ENCODE peak calls at places on chromosomes 5 and 9, in nine cellular contexts. F, U, X, K, A, T, J, B and S are unnamed samples.

GRCh38 chr5:115666023-115666422 is 40.2 kb upstream of the TMED7 start:
- DNase-seq in F (no peak), U (no peak), X (no peak), K (no peak), A (no peak), T (no peak), J (no peak), B (no peak), S (no peak)

GRCh38 chr5:134994560-134995156 is 27.0 kb downstream of the CATSPER3 start:
- DNase-seq in F (no peak), U (no peak), X (no peak), K (no peak), A (no peak), T (peak; percentile 16), J (no peak), B (no peak), S (no peak)

GRCh38 chr5:2219149-2219776 is 336.5 kb upstream of the IRX4 start:
- DNase-seq in F (no peak), U (no peak), X (no peak), K (no peak), A (no peak), T (no peak), J (no peak), B (no peak), S (no peak)

GRCh38 chr9:131625848-131626670 is 80.7 kb downstream of the PRRT1B start:
- DNase-seq in F (no peak), U (no peak), X (no peak), K (no peak), A (no peak), T (no peak), J (no peak), B (peak; percentile 17), S (no peak)

GRCh38 chr5:14155730-14156129 is 12.6 kb downstream of the TRIO start:
- DNase-seq in F (no peak), U (no peak), X (no peak), K (no peak), A (no peak), T (no peak), J (no peak), B (no peak), S (no peak)

GRCh38 chr9:3473402-3473801 is 52.4 kb downstream of the RFX3 start:
- DNase-seq in F (no peak), U (no peak), X (no peak), K (no peak), A (no peak), T (no peak), J (no peak), B (no peak), S (no peak)

GRCh38 chr5:159552751-159553150 is 222.5 kb upstream of the IL12B start:
- DNase-seq in F (no peak), U (no peak), X (no peak), K (no peak), A (no peak), T (no peak), J (no peak), B (peak; percentile 45), S (no peak)

GRCh38 chr5:55903121-55903701 is 52.1 kb downstream of the IL31RA start:
- DNase-seq in F (no peak), U (no peak), X (peak; percentile 61), K (no peak), A (no peak), T (no peak), J (no peak), B (peak; percentile 13), S (no peak)

GRCh38 chr5:126263567-126264173 is 159.5 kb upstream of the GRAMD2B start:
- DNase-seq in F (no peak), U (no peak), X (no peak), K (no peak), A (no peak), T (peak; percentile 62), J (no peak), B (no peak), S (no peak)

GRCh38 chr5:14851999-14852526 is 19.5 kb downstream of the ANKH start:
- DNase-seq in F (no peak), U (no peak), X (no peak), K (no peak), A (no peak), T (no peak), J (no peak), B (no peak), S (no peak)

GRCh38 chr5:87411586-87412416 is 929 bp downstream of the CCNH start:
- DNase-seq in F (no peak), U (peak; percentile 64), X (peak; percentile 27), K (no peak), A (peak; percentile 31), T (peak; percentile 21), J (no peak), B (peak; percentile 63), S (no peak)

GRCh38 chr5:134549714-134550113 is 24.2 kb downstream of the JADE2 start:
- DNase-seq in F (no peak), U (no peak), X (no peak), K (no peak), A (no peak), T (no peak), J (no peak), B (peak; percentile 84), S (no peak)

GRCh38 chr5:74251106-74252032 is 389.2 kb downstream of the ENC1 start:
- DNase-seq in F (no peak), U (peak; percentile 66), X (no peak), K (no peak), A (no peak), T (peak; percentile 82), J (no peak), B (peak; percentile 96), S (no peak)

GRCh38 chr5:153903321-153903720 is 135.4 kb downstream of the FAM114A2 start:
- DNase-seq in F (no peak), U (no peak), X (no peak), K (no peak), A (no peak), T (no peak), J (no peak), B (no peak), S (no peak)

GRCh38 chr5:112974901-112975300 is 1.7 kb upstream of the DCP2 start:
- DNase-seq in F (no peak), U (no peak), X (no peak), K (no peak), A (no peak), T (no peak), J (no peak), B (no peak), S (no peak)

GRCh38 chr5:176864755-176865154 is 34.4 kb downstream of the HK3 start:
- DNase-seq in F (no peak), U (no peak), X (no peak), K (no peak), A (no peak), T (no peak), J (no peak), B (no peak), S (no peak)

GRCh38 chr5:163424836-163425235 is 12.6 kb upstream of the CCNG1 start:
- DNase-seq in F (no peak), U (no peak), X (no peak), K (no peak), A (no peak), T (no peak), J (no peak), B (no peak), S (no peak)

GRCh38 chr5:40224421-40224820 is 455.3 kb upstream of the PTGER4 start:
- DNase-seq in F (no peak), U (no peak), X (no peak), K (no peak), A (no peak), T (no peak), J (no peak), B (peak; percentile 75), S (no peak)

GRCh38 chr5:40226906-40227305 is 452.8 kb upstream of the PTGER4 start:
- DNase-seq in F (no peak), U (no peak), X (no peak), K (no peak), A (no peak), T (no peak), J (no peak), B (no peak), S (no peak)

GRCh38 chr5:40221255-40221654 is 458.5 kb upstream of the PTGER4 start:
- DNase-seq in F (no peak), U (no peak), X (no peak), K (no peak), A (no peak), T (no peak), J (no peak), B (no peak), S (no peak)

GRCh38 chr5:40221796-40222195 is 457.9 kb upstream of the PTGER4 start:
- DNase-seq in F (no peak), U (no peak), X (no peak), K (no peak), A (no peak), T (no peak), J (no peak), B (peak; percentile 93), S (no peak)

DNA sequence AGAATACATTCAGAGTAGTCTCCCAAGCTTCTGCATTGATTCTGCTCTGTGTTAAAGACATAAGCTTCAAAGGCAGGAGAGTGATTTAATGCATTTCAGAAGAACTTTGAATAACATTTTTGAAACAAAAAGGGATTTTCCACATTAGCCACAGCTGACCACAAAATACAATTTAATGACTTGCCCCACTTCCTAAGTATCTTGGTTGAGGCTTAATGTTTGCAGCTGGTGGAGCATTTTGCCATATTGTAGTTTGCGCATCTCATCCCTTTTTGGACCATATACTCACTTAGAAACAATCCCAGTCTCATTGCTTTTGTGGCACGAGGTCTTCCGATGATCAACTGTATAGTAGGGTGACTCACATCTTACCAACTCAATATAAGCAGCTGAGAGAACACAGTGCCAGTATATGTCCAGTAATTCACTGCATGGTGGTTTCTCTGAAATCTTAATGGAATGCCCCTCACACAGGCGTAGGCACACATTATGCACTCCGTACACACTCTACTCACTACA is 455.8 kb upstream of the PTGER4 start:
- DNase-seq in F (no peak), U (no peak), X (no peak), K (peak; percentile 55), A (no peak), T (peak; percentile 25), J (no peak), B (peak; percentile 96), S (no peak)
- H3K4me1 ChIP-seq in F (no peaks in the 10 kb centered on the region), U (no peaks in the 10 kb centered on the region), X (no peaks in the 10 kb centered on the region), K (no peaks in the 10 kb centered on the region), A (no peaks in the 10 kb centered on the region), T (peaks cover 18% of the 10 kb centered on the region), J (no peaks in the 10 kb centered on the region), B (peaks cover 9% of the 10 kb centered on the region), S (no peaks in the 10 kb centered on the region)

GRCh38 chr9:86639899-86640379 is 285.7 kb upstream of the TUT7 start:
- DNase-seq in F (no peak), U (no peak), X (no peak), K (no peak), A (peak; percentile 32), T (no peak), J (no peak), B (no peak), S (no peak)
- TF ChIP-seq CTCF in F (no peak), U (no peak), X (no peak), K (no peak), A (no peak), T (peak; percentile 26), J (peak; percentile 10), B (no peak), S (no peak)

GRCh38 chr9:107761307-107761706 is 271.7 kb upstream of the KLF4 start:
- DNase-seq in F (no peak), U (no peak), X (no peak), K (no peak), A (no peak), T (no peak), J (no peak), B (no peak), S (no peak)
- H3K4me3 ChIP-seq in F (no peak overlapping the region), U (no peak overlapping the region), X (no peak overlapping the region), K (no peak overlapping the region), A (no peak overlapping the region), T (no peak overlapping the region), J (no peak overlapping the region), B (no peak overlapping the region), S (no peak overlapping the region)

GRCh38 chr9:127976943-127977871 is 3.6 kb downstream of the EEIG1 start:
- DNase-seq in F (no peak), U (no peak), X (no peak), K (no peak), A (peak; percentile 48), T (no peak), J (no peak), B (no peak), S (peak; percentile 61)
- H3K4me1 ChIP-seq in F (peaks cover 57% of the 10 kb centered on the region), U (peaks cover 87% of the 10 kb centered on the region), X (peaks cover 48% of the 10 kb centered on the region), K (peaks cover 36% of the 10 kb centered on the region), A (peaks cover 79% of the 10 kb centered on the region), T (peaks cover 43% of the 10 kb centered on the region), J (peaks cover 54% of the 10 kb centered on the region), B (peaks cover 37% of the 10 kb centered on the region), S (no peaks in the 10 kb centered on the region)